ENCODE peak calls at places on chromosomes 16 and 17, in ten cellular contexts. F is HTR-8/SVneo; U is HT-29; Z is activated CD4-positive, alpha-beta T cell treated with anti-CD3 and anti-CD28 coated beads, Interleukin-2, amount 10 ng/mL, durations not matched to agents 7 days and 5 days; W is stimulated activated naive CD8-positive, alpha-beta T cell treated with anti-CD3 and anti-CD28 coated beads, Interleukin-15, Interleukin-2, amounts not matched to agents 100 U/mL and 50 U/mL, for 24 hours; H is activated T-cell treated with anti-CD3 and anti-CD28 coated beads for 1 hour; X is glutamatergic neuron; I is cardiac fibroblast; Q is GM12865; A is RKO. T is an unnamed sample.

GRCh38 chr17:59002848-59003247 is 103.8 kb downstream of the TRIM37 start:
- DNase-seq in F (no peak), U (no peak), Z (no peak), W (no peak), H (no peak), X (no peak), I (no peak), Q (no peak), A (no peak), T (no peak)

GRCh38 chr17:7644768-7645167 is 6.0 kb upstream of the ATP1B2 start:
- DNase-seq in F (no peak), U (no peak), Z (no peak), W (no peak), H (no peak), X (no peak), I (no peak), Q (peak; percentile 21), A (no peak), T (no peak)

GRCh38 chr16:9033125-9033830 is 58.2 kb upstream of the HAPSTR1 start:
- DNase-seq in F (peak; percentile 68), U (peak; percentile 75), Z (no peak), W (no peak), H (no peak), X (peak; percentile 28), I (peak; percentile 75), Q (peak; percentile 53), A (peak; percentile 70), T (peak; percentile 74)

GRCh38 chr16:30142672-30143346 is 19.8 kb upstream of the MAPK3 start:
- DNase-seq in F (no peak), U (peak; percentile 45), Z (peak; percentile 39), W (no peak), H (no peak), X (no peak), I (no peak), Q (peak; percentile 66), A (no peak), T (no peak)

GRCh38 chr17:64074704-64075484 is 54.5 kb upstream of the ICAM2 start:
- DNase-seq in F (no peak), U (peak; percentile 81), Z (no peak), W (no peak), H (no peak), X (no peak), I (peak; percentile 69), Q (no peak), A (no peak), T (no peak)

GRCh38 chr17:73365203-73365933 is 53.6 kb upstream of the CDC42EP4 start:
- DNase-seq in F (no peak), U (no peak), Z (no peak), W (no peak), H (no peak), X (no peak), I (no peak), Q (no peak), A (no peak), T (no peak)

GRCh38 chr17:77440571-77440981 is 299.8 kb downstream of the SEC14L1 start:
- DNase-seq in F (no peak), U (no peak), Z (peak; percentile 60), W (peak; percentile 39), H (no peak), X (peak; percentile 28), I (no peak), Q (peak; percentile 86), A (no peak), T (no peak)

GRCh38 chr17:64779344-64780095 is 117.4 kb upstream of the SMURF2 start:
- DNase-seq in F (no peak), U (no peak), Z (no peak), W (no peak), H (no peak), X (no peak), I (no peak), Q (no peak), A (no peak), T (no peak)

GRCh38 chr17:77687921-77688320 is 270.6 kb upstream of the TNRC6C start:
- DNase-seq in F (no peak), U (no peak), Z (no peak), W (no peak), H (no peak), X (no peak), I (no peak), Q (no peak), A (no peak), T (no peak)

GRCh38 chr16:47052666-47053640 is 79.5 kb upstream of the DNAJA2 start:
- DNase-seq in F (no peak), U (no peak), Z (no peak), W (no peak), H (no peak), X (no peak), I (peak; percentile 27), Q (no peak), A (no peak), T (no peak)

GRCh38 chr17:75209061-75209460 is 3.6 kb downstream of the NUP85 start:
- DNase-seq in F (no peak), U (no peak), Z (no peak), W (no peak), H (no peak), X (no peak), I (no peak), Q (no peak), A (no peak), T (no peak)

GRCh38 chr16:80896778-80897177 is 92.4 kb upstream of the CDYL2 start:
- DNase-seq in F (no peak), U (no peak), Z (no peak), W (no peak), H (no peak), X (no peak), I (no peak), Q (no peak), A (no peak), T (no peak)

GRCh38 chr16:48146131-48146530 is 9.7 kb downstream of the ABCC12 start:
- DNase-seq in F (no peak), U (no peak), Z (no peak), W (no peak), H (no peak), X (no peak), I (no peak), Q (no peak), A (no peak), T (no peak)

GRCh38 chr17:50358177-50358576 is 12.3 kb downstream of the XYLT2 start:
- DNase-seq in F (no peak), U (no peak), Z (no peak), W (no peak), H (no peak), X (no peak), I (no peak), Q (no peak), A (no peak), T (no peak)

GRCh38 chr17:29954405-29954804 is 13.0 kb downstream of the EFCAB5 start:
- DNase-seq in F (no peak), U (no peak), Z (no peak), W (no peak), H (no peak), X (no peak), I (no peak), Q (no peak), A (no peak), T (no peak)

GRCh38 chr17:73393962-73394361 is 82.2 kb upstream of the CDC42EP4 start:
- DNase-seq in F (peak; percentile 37), U (peak; percentile 4), Z (no peak), W (no peak), H (no peak), X (no peak), I (no peak), Q (no peak), A (peak; percentile 9), T (no peak)

GRCh38 chr17:65811043-65811442 is 249.6 kb upstream of the AXIN2 start:
- DNase-seq in F (no peak), U (no peak), Z (no peak), W (no peak), H (no peak), X (no peak), I (no peak), Q (no peak), A (no peak), T (no peak)